ENCODE peak calls at places on chromosome 21, in eight cellular contexts. H, Y, L, W, V, M, Q and C are unnamed samples. For H3K36me3, the result is how much of the 10 kb centered on the place peaks cover.

GRCh38 chr21:26443867-26444266 is 129.2 kb downstream of the CYYR1 start:
- DNase-seq in Q (no peak), V (peak), W (peak), H (no peak), L (no peak), Y (peak), M (no peak), C (no peak)

GRCh38 chr21:40404319-40404906 is 442.5 kb downstream of the DSCAM start:
- DNase-seq in Q (no peak), Y (no peak), L (no peak), H (no peak), V (no peak), W (peak), M (no peak), C (no peak)

GRCh38 chr21:41897047-41897669 is 18.0 kb upstream of the PRDM15 start:
- DNase-seq in L (no peak), H (no peak), M (no peak), V (no peak), Y (no peak), W (no peak), Q (no peak), C (no peak)

GRCh38 chr21:21688877-21689276 is 690.7 kb downstream of the NCAM2 start:
- DNase-seq in Q (peak), V (no peak), L (no peak), W (peak), Y (peak), H (peak), M (peak), C (no peak)

GRCh38 chr21:44870748-44871495 is 2.6 kb downstream of the PTTG1IP start:
- DNase-seq in V (peak), Y (no peak), H (no peak), W (peak), M (no peak), Q (no peak), L (no peak), C (no peak)

GRCh38 chr21:31162827-31163226 is 124.6 kb upstream of the KRTAP19-8 start:
- DNase-seq in H (peak), Y (peak), Q (peak), M (no peak), W (peak), V (no peak), L (no peak), C (no peak)

GRCh38 chr21:44516828-44517174 is 23.2 kb downstream of the KRTAP10-1 start:
- DNase-seq in L (no peak), H (no peak), M (no peak), Q (no peak), W (no peak), V (no peak), Y (no peak), C (no peak)

GRCh38 chr21:44347911-44348451 is 5.4 kb upstream of the TRPM2 start:
- DNase-seq in Y (no peak), V (no peak), M (no peak), W (no peak), H (no peak), L (no peak), Q (no peak), C (no peak)

GRCh38 chr21:36962098-36962780 is 4.2 kb downstream of the HLCS start:
- DNase-seq in M (no peak), L (no peak), W (peak), H (no peak), Q (peak), V (no peak), Y (no peak), C (no peak)

GRCh38 chr21:43268086-43268803 is 99.4 kb downstream of the CRYAA start:
- DNase-seq in M (no peak), L (no peak), Q (no peak), H (no peak), V (no peak), Y (no peak), W (no peak), C (no peak)

GRCh38 chr21:42688226-42688840 is 34.9 kb downstream of the PDE9A start:
- DNase-seq in M (no peak), Q (no peak), L (no peak), H (no peak), Y (no peak), V (no peak), W (no peak), C (no peak)

GRCh38 chr21:36700961-36701911 is 2.3 kb downstream of the SIM2 start:
- DNase-seq in Y (no peak), Q (peak), L (no peak), M (no peak), H (no peak), W (no peak), V (no peak), C (no peak)

GRCh38 chr21:41970751-41971653 is 17.2 kb upstream of the C2CD2 start:
- DNase-seq in W (no peak), Y (no peak), Q (no peak), M (no peak), L (no peak), V (no peak), H (no peak), C (no peak)

GRCh38 chr21:35933466-35933865 is 126.9 kb downstream of the SETD4 start:
- DNase-seq in H (peak), Q (no peak), M (no peak), Y (peak), L (peak), V (peak), W (peak), C (no peak)

GRCh38 chr21:31185663-31186062 is 147.4 kb upstream of the KRTAP19-8 start:
- DNase-seq in W (no peak), H (no peak), Q (no peak), L (no peak), V (no peak), Y (no peak), M (no peak), C (no peak)

GRCh38 chr21:43361493-43362296 is 65.2 kb downstream of the SIK1 start:
- DNase-seq in Y (peak), V (peak), Q (no peak), L (peak), M (no peak), H (peak), W (no peak), C (peak)

GRCh38 chr21:42733037-42733632 is 79.7 kb downstream of the PDE9A start:
- DNase-seq in M (no peak), H (no peak), Q (no peak), V (no peak), W (peak), L (no peak), Y (no peak), C (no peak)

GRCh38 chr21:25717491-25718139 is 17.1 kb downstream of the ATP5PF start:
- DNase-seq in W (peak), L (no peak), M (no peak), V (peak), Y (peak), Q (no peak), H (peak), C (no peak)

GRCh38 chr21:42683371-42684108 is 30.1 kb downstream of the PDE9A start:
- DNase-seq in L (no peak), V (no peak), Q (no peak), Y (no peak), H (no peak), M (no peak), W (no peak), C (no peak)

GRCh38 chr21:30372139-30372770 is at the start of gene KRTAP13-2:
- DNase-seq in L (no peak), V (no peak), Q (no peak), W (no peak), H (no peak), Y (no peak), M (no peak), C (no peak)

GRCh38 chr21:43367859-43368258 is 59.1 kb downstream of the SIK1 start:
- DNase-seq in L (no peak), M (no peak), Q (no peak), Y (no peak), W (no peak), V (no peak), H (no peak), C (no peak)

GRCh38 chr21:41780337-41781046 is 13.6 kb upstream of the RIPK4 start:
- DNase-seq in V (no peak), M (no peak), Y (no peak), H (no peak), W (no peak), Q (no peak), L (no peak), C (no peak)

GRCh38 chr21:31326478-31327247 is 17.4 kb downstream of the TIAM1 start:
- DNase-seq in M (no peak), L (no peak), H (no peak), W (peak), Y (peak), V (no peak), Q (no peak), C (peak)

GRCh38 chr21:44702973-44703730 is 6.2 kb downstream of the KRTAP10-12 start:
- DNase-seq in M (no peak), W (no peak), V (no peak), L (no peak), Q (peak), H (peak), Y (no peak), C (no peak)

GRCh38 chr21:31180256-31181088 is 142.2 kb upstream of the KRTAP19-8 start:
- DNase-seq in W (peak), Y (peak), Q (peak), L (no peak), V (peak), M (no peak), H (peak), C (peak)

GRCh38 chr21:43923391-43923790 is 58.4 kb downstream of the AGPAT3 start:
- DNase-seq in W (no peak), L (no peak), M (no peak), V (no peak), H (peak), Y (peak), Q (peak), C (no peak)

GRCh38 chr21:42063578-42064521 is 7.3 kb upstream of the UMODL1 start:
- DNase-seq in Y (no peak), V (peak), Q (no peak), L (peak), H (no peak), M (no peak), W (peak), C (peak)

GRCh38 chr21:21210552-21210951 is 212.3 kb downstream of the NCAM2 start:
- DNase-seq in L (no peak), H (no peak), Y (no peak), Q (no peak), M (no peak), W (no peak), V (no peak), C (no peak)

GRCh38 chr21:21163904-21164303 is 165.7 kb downstream of the NCAM2 start:
- DNase-seq in W (peak), L (no peak), Q (peak), Y (peak), V (peak), H (peak), M (no peak), C (peak)

GRCh38 chr21:14382486-14382834 is 486 bp downstream of the HSPA13 start:
- DNase-seq in H (peak), L (no peak), Y (peak), Q (no peak), V (no peak), M (no peak), W (peak), C (peak)

GRCh38 chr21:37145635-37146111 is 72.6 kb downstream of the TTC3 start:
- DNase-seq in L (peak), M (no peak), H (peak), Q (no peak), V (peak), W (peak), Y (peak), C (no peak)

GRCh38 chr21:43609501-43610340 is 49.6 kb downstream of the HSF2BP start:
- DNase-seq in W (peak), M (no peak), V (peak), Q (peak), Y (no peak), H (peak), L (no peak), C (no peak)

GRCh38 chr21:44751186-44751798 is 39.9 kb upstream of the TSPEAR start:
- DNase-seq in Q (no peak), V (no peak), Y (no peak), W (no peak), H (no peak), L (no peak), M (no peak), C (no peak)

GRCh38 chr21:25572895-25573310 is 34.4 kb downstream of the MRPL39 start:
- DNase-seq in H (peak), Q (no peak), V (no peak), Y (no peak), M (no peak), L (no peak), W (peak), C (peak)

GRCh38 chr21:44737706-44738354 is 26.5 kb upstream of the TSPEAR start:
- DNase-seq in L (no peak), Q (no peak), W (peak), V (peak), M (no peak), Y (peak), H (peak), C (no peak)

GRCh38 chr21:37226356-37226920 is 40.7 kb downstream of the VPS26C start:
- DNase-seq in H (no peak), Y (no peak), L (no peak), M (no peak), Q (no peak), W (no peak), V (no peak), C (no peak)

GRCh38 chr21:36532769-36533467 is 53.0 kb upstream of the CLDN14 start:
- DNase-seq in Y (no peak), M (no peak), W (peak), H (peak), V (no peak), Q (no peak), L (no peak), C (no peak)

GRCh38 chr21:18529253-18529652 is 125.7 kb upstream of the TMPRSS15 start:
- DNase-seq in W (peak), Q (no peak), H (no peak), Y (peak), L (peak), V (no peak), M (no peak), C (no peak)

GRCh38 chr21:43824250-43824882 is 35.0 kb downstream of the RRP1 start:
- DNase-seq in Q (peak), Y (peak), M (no peak), H (peak), W (peak), L (no peak), V (peak), C (no peak)

DNA sequence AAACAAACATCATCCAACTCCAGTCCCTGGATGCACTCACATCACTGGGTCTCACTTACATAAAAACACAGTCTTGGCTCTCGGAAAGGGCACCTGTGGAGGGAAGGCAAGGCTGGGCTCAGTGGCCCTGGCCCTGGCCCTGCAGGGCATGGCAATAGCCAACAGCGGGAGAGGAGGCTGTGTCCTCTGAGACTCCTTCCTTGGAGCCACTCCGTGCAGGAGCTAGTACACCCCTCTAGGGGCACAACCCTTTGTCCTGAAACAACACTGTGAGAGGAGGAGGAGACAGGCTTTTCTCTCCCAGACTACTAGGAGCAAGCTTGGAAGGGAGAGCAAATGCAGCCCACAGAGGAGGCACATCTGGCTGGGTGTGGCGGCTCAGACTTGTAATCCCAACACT is 28.0 kb downstream of the URB1 start:
- DNase-seq in Q (no peak), Y (no peak), V (no peak), M (no peak), W (no peak), L (no peak), H (no peak), C (no peak)
- H3K36me3 ChIP-seq in Q (half or more), Y (half or more), V (under half), M (half or more), W (under half), L (under half), H (half or more), C (half or more)

DNA sequence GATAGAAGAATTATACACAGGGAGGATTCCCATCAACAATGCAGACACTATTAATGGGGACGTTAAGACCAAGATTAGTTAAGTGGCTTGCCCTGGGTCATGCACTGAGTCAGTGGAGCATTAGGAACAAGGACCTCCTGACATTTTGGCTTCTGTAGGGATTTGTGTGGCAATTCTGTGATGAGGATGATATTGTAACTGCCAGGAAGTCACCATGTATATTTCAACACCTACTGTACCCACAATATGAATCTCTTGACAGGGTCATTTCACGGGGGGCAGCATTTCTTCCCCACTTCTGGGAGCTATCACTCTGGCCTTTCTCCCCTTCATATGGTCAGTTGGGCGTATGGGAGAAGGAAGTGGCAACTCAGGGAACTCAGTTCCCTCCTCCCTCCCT is 134.9 kb downstream of the RUNX1 start:
- DNase-seq in Q (no peak), W (no peak), L (no peak), Y (no peak), V (no peak), M (no peak), H (no peak), C (no peak)
- H3K9ac ChIP-seq in Q (no peak), W (no peak), L (no peak), Y (no peak), V (no peak), M (no peak), H (no peak), C (no peak)

GRCh38 chr21:15457962-15458361 is 271.8 kb upstream of the USP25 start:
- DNase-seq in Q (no peak), H (no peak), W (no peak), L (no peak), M (no peak), V (no peak), Y (no peak), C (no peak)
- H2AFZ ChIP-seq in Q (no peak), H (no peak), W (no peak), L (no peak), M (no peak), V (no peak), Y (no peak), C (no peak)

GRCh38 chr21:33238565-33239255 is 9.0 kb downstream of the IFNAR2 start:
- DNase-seq in V (no peak), L (no peak), W (peak), Y (peak), M (no peak), H (no peak), Q (no peak), C (peak)
- H3K36me3 ChIP-seq in V (under half), L (under half), W (under half), Y (under half), M (under half), H (under half), Q (under half), C (under half)

DNA sequence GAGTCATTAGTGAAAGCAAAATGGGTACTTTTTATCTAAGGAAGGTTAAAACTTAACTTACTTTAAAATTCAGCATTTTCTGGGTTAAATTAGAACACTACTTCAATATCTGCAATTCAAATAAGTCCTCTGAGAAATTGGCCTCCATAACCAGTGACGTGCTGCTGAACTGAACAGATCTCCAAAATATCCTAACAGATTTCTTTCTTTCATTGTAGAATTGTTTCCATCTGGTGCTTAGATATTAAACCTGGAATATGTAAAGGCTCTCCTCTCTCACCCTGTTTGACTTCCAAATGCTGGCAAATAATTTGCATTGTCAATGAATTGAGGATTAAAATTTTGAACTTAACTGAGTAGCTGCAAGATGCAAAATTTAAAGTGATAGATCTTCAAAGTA is 316.9 kb upstream of the CXADR start:
- DNase-seq in H (no peak), M (no peak), Q (no peak), V (no peak), Y (no peak), W (no peak), L (no peak), C (no peak)
- H3K9ac ChIP-seq in H (no peak), M (no peak), Q (no peak), V (no peak), Y (no peak), W (no peak), L (no peak), C (no peak)

DNA sequence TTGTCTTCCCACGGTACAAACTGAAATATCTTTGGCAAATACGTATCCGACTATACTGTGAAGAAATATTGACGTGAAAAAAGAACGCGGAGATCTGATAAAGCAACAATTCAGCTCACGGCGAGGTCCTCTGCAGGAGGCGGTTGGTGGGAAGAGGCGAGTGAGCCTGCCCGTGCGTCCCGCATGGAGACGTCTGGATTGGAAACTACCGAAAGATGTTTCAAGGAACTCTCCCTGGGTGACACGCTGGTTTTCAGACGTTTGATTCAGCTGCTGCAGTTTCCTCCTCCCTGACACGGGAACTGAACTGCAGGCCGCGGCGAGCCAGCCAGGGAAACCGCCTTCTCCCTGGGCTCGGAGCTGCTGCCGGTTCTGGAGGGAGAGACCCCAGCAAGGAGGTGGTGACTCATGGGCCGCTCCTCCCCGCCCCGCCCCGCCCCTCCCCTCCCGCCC is 390 bp upstream of the COL6A1 start:
- DNase-seq in M (no peak), Y (peak), W (peak), V (peak), Q (peak), L (peak), H (peak), C (no peak)
- H2AFZ ChIP-seq in M (no peak), Y (peak), W (no peak), V (peak), Q (peak), L (peak), H (peak), C (no peak)

GRCh38 chr21:28962465-28962864 is 30.2 kb downstream of the LTN1 start:
- DNase-seq in W (no peak), Y (no peak), H (no peak), Q (no peak), L (no peak), M (no peak), V (no peak), C (no peak)

GRCh38 chr21:28963831-28964230 is 28.8 kb downstream of the LTN1 start:
- DNase-seq in H (no peak), Q (no peak), M (no peak), L (no peak), V (no peak), W (no peak), Y (no peak), C (no peak)

GRCh38 chr21:28960245-28960644 is 32.4 kb downstream of the LTN1 start:
- DNase-seq in M (no peak), Q (no peak), H (no peak), L (no peak), W (no peak), Y (no peak), V (no peak), C (no peak)

GRCh38 chr21:28959367-28960099 is 33.1 kb downstream of the LTN1 start:
- DNase-seq in Q (no peak), Y (peak), L (no peak), H (peak), V (peak), W (peak), M (no peak), C (no peak)

GRCh38 chr21:28961927-28962326 is 30.8 kb downstream of the LTN1 start:
- DNase-seq in M (no peak), V (no peak), H (no peak), L (no peak), Q (no peak), Y (no peak), W (no peak), C (no peak)
- H3K36me3 ChIP-seq in M (under half), V (under half), H (under half), L (under half), Q (half or more), Y (half or more), W (under half), C (half or more)

GRCh38 chr21:38236232-38236631 is 20.6 kb upstream of the KCNJ15 start:
- DNase-seq in Q (no peak), W (no peak), V (no peak), Y (peak), L (no peak), M (no peak), H (no peak), C (no peak)

GRCh38 chr21:38241029-38241740 is 15.6 kb upstream of the KCNJ15 start:
- DNase-seq in L (no peak), V (no peak), Y (peak), M (no peak), Q (no peak), W (peak), H (no peak), C (no peak)

GRCh38 chr21:38242036-38242435 is 14.8 kb upstream of the KCNJ15 start:
- DNase-seq in L (no peak), H (no peak), Q (no peak), W (no peak), Y (peak), V (no peak), M (no peak), C (no peak)

GRCh38 chr21:38243732-38244406 is 12.9 kb upstream of the KCNJ15 start:
- DNase-seq in Q (no peak), H (no peak), L (no peak), Y (no peak), V (no peak), M (no peak), W (no peak), C (no peak)

GRCh38 chr21:38240121-38240520 is 16.7 kb upstream of the KCNJ15 start:
- DNase-seq in L (no peak), M (no peak), W (no peak), H (no peak), Y (no peak), Q (no peak), V (no peak), C (no peak)
- H3K9ac ChIP-seq in L (no peak), M (no peak), W (no peak), H (no peak), Y (peak), Q (no peak), V (no peak), C (no peak)